ENCODE peak calls at places on chromosomes 2 and 18, in ten cellular contexts. T is ovary; U is upper lobe of right lung; O is right lobe of liver; R is GM23338; Y is OCI-LY7; A is endodermal cell; H is MM.1S; W is effector memory CD4-positive, alpha-beta T cell; M is SJSA1. C is an unnamed sample.

GRCh38 chr2:55779459-55780421 is 86.1 kb upstream of the PNPT1 start:
- DNase-seq in W (no peak), A (no peak), T (no peak), O (no peak), R (no peak), U (no peak), H (peak), M (peak), Y (no peak), C (no peak)

GRCh38 chr2:182165196-182165595 is 179.5 kb downstream of the PPP1R1C start:
- DNase-seq in T (no peak), W (no peak), A (no peak), U (no peak), M (no peak), Y (no peak), H (no peak), O (no peak), R (no peak), C (no peak)

GRCh38 chr2:240881913-240882312 is 13.3 kb downstream of the AGXT start:
- DNase-seq in U (no peak), H (no peak), M (no peak), T (no peak), W (no peak), O (no peak), A (no peak), Y (no peak), R (no peak), C (no peak)

GRCh38 chr18:7617738-7618422 is 50.8 kb downstream of the PTPRM start:
- DNase-seq in M (peak), Y (no peak), R (peak), O (peak), H (no peak), W (no peak), A (no peak), U (no peak), T (peak), C (no peak)

GRCh38 chr2:186496401-186496800 is 10.3 kb downstream of the ZC3H15 start:
- DNase-seq in T (no peak), U (no peak), Y (no peak), R (no peak), W (no peak), A (no peak), H (no peak), O (no peak), M (peak), C (no peak)

GRCh38 chr18:12768622-12769021 is 65.8 kb downstream of the PSMG2 start:
- DNase-seq in R (no peak), M (peak), O (no peak), U (no peak), W (no peak), T (no peak), Y (no peak), H (no peak), A (no peak), C (no peak)

GRCh38 chr2:7972670-7973069 is 709.2 kb upstream of the ID2 start:
- DNase-seq in H (no peak), T (no peak), M (no peak), R (peak), O (no peak), Y (no peak), A (no peak), W (no peak), U (no peak), C (no peak)

GRCh38 chr18:2028986-2029385 is 542.3 kb downstream of the METTL4 start:
- DNase-seq in T (no peak), R (peak), O (no peak), U (no peak), H (no peak), Y (no peak), A (no peak), M (no peak), W (no peak), C (no peak)

GRCh38 chr2:98180456-98180855 is 93.5 kb downstream of the VWA3B start:
- DNase-seq in A (no peak), T (no peak), O (no peak), H (no peak), R (no peak), U (no peak), Y (no peak), M (no peak), W (no peak), C (no peak)

GRCh38 chr2:127043367-127044164 is 63.4 kb downstream of the BIN1 start:
- DNase-seq in M (no peak), R (peak), W (no peak), O (no peak), A (peak), Y (no peak), T (no peak), U (no peak), H (no peak), C (no peak)

GRCh38 chr2:63698825-63699548 is 110.2 kb downstream of the MDH1 start:
- DNase-seq in H (peak), A (peak), M (peak), O (no peak), W (no peak), U (no peak), T (peak), Y (peak), R (peak), C (no peak)

GRCh38 chr2:239630618-239631286 is 229.9 kb upstream of the HDAC4 start:
- DNase-seq in O (no peak), A (no peak), Y (no peak), M (no peak), U (no peak), W (no peak), T (no peak), H (no peak), R (no peak), C (no peak)

GRCh38 chr2:23900927-23901322 is 26.0 kb downstream of the ATAD2B start:
- DNase-seq in A (no peak), U (no peak), T (peak), H (no peak), R (no peak), O (no peak), W (no peak), M (peak), Y (no peak), C (no peak)

GRCh38 chr18:74234326-74235171 is 57.2 kb downstream of the CYB5A start:
- DNase-seq in U (no peak), R (no peak), H (no peak), T (peak), O (no peak), Y (no peak), W (no peak), A (no peak), M (peak), C (no peak)

GRCh38 chr18:50937183-50937582 is 30.7 kb upstream of the ELAC1 start:
- DNase-seq in W (no peak), Y (no peak), M (no peak), T (no peak), O (no peak), H (no peak), R (no peak), U (no peak), A (no peak), C (no peak)

GRCh38 chr2:134177351-134177931 is 76.4 kb upstream of the MGAT5 start:
- DNase-seq in Y (no peak), H (no peak), W (no peak), O (no peak), T (no peak), A (no peak), R (peak), M (no peak), U (no peak), C (no peak)

GRCh38 chr18:21307578-21307977 is 65.5 kb downstream of the GREB1L start:
- DNase-seq in M (no peak), T (no peak), H (no peak), R (no peak), U (no peak), W (no peak), A (no peak), Y (no peak), O (no peak), C (no peak)

GRCh38 chr2:160932960-160933359 is 227.3 kb upstream of the TANK start:
- DNase-seq in H (no peak), T (no peak), M (peak), A (no peak), R (no peak), U (no peak), W (no peak), Y (no peak), O (no peak), C (no peak)

GRCh38 chr18:56089607-56090258 is 501.7 kb upstream of the TCF4 start:
- DNase-seq in A (no peak), W (no peak), Y (no peak), U (no peak), H (no peak), M (no peak), O (no peak), T (no peak), R (no peak), C (no peak)

GRCh38 chr2:167440382-167440781 is 552.1 kb downstream of the XIRP2 start:
- DNase-seq in H (no peak), U (no peak), M (no peak), T (no peak), R (no peak), Y (no peak), A (no peak), O (no peak), W (no peak), C (no peak)

GRCh38 chr2:230706053-230706498 is 6.6 kb upstream of the CAB39 start:
- DNase-seq in W (no peak), H (no peak), Y (no peak), A (peak), O (no peak), T (no peak), M (no peak), U (no peak), R (no peak), C (no peak)

GRCh38 chr2:219498280-219499057 is at the start of gene GMPPA:
- DNase-seq in M (peak), U (peak), R (peak), H (peak), W (peak), Y (peak), T (peak), A (peak), O (peak), C (peak)
- H3K27ac ChIP-seq in M (peak), U (peak), R (no peak), H (peak), W (peak), Y (no peak), T (peak), A (no peak), O (peak), C (peak)

GRCh38 chr18:10296491-10296890 is 157.9 kb upstream of the APCDD1 start:
- DNase-seq in T (no peak), M (no peak), Y (no peak), U (no peak), W (no peak), H (no peak), R (no peak), O (no peak), A (no peak), C (no peak)
- H3K27ac ChIP-seq in T (no peak), M (no peak), Y (no peak), U (no peak), W (no peak), H (no peak), R (no peak), O (no peak), A (no peak), C (no peak)

DNA sequence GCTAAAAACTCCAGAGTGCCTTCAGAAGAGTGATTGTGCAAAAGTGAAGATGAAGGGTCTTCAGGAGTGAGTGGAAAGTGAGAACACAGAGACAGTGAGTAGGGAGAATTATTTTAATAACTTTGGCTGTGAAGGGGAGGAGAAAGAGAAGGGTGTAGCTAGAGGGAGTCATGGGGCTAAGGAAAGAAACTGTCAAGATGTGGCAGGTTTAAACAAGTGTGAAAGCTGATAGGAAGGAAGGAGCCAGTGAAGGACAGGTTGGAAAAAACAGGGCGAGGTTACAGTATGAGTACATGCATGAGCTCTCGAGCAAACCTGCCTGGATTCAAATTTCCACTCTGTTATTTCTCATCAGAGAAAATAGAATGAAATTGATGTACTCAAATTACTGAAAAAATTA is 17.8 kb downstream of the IL1F10 start:
- DNase-seq in O (no peak), M (no peak), W (no peak), H (no peak), A (no peak), R (no peak), Y (no peak), U (no peak), T (no peak), C (no peak)
- H3K27ac ChIP-seq in O (no peak), M (no peak), W (no peak), H (no peak), A (no peak), R (no peak), Y (no peak), U (no peak), T (no peak), C (no peak)

GRCh38 chr18:26540041-26540628 is 8.2 kb downstream of the KCTD1 start:
- DNase-seq in H (no peak), T (no peak), W (no peak), M (no peak), A (no peak), O (no peak), Y (no peak), U (no peak), R (peak), C (no peak)
- H3K27ac ChIP-seq in H (no peak), T (no peak), W (no peak), M (no peak), A (no peak), O (no peak), Y (no peak), U (no peak), R (no peak), C (no peak)

GRCh38 chr18:10052871-10053270 is 139.1 kb downstream of the VAPA start:
- DNase-seq in T (no peak), H (no peak), O (no peak), W (no peak), M (peak), Y (no peak), A (no peak), R (no peak), U (no peak), C (no peak)
- H3K27ac ChIP-seq in T (no peak), H (no peak), O (no peak), W (no peak), M (no peak), Y (no peak), A (no peak), R (no peak), U (no peak), C (peak)

GRCh38 chr2:237763812-237764211 is 34.8 kb upstream of the RBM44 start:
- DNase-seq in U (no peak), T (no peak), R (no peak), M (no peak), W (no peak), A (no peak), O (no peak), Y (no peak), H (no peak), C (no peak)

GRCh38 chr2:237766334-237766733 is 32.2 kb upstream of the RBM44 start:
- DNase-seq in A (no peak), R (no peak), W (no peak), T (no peak), H (no peak), O (no peak), M (no peak), U (no peak), Y (no peak), C (no peak)

GRCh38 chr2:237760506-237761502 is 37.8 kb upstream of the RBM44 start:
- DNase-seq in R (no peak), O (no peak), U (no peak), Y (no peak), A (no peak), T (no peak), M (no peak), H (no peak), W (no peak), C (no peak)

DNA sequence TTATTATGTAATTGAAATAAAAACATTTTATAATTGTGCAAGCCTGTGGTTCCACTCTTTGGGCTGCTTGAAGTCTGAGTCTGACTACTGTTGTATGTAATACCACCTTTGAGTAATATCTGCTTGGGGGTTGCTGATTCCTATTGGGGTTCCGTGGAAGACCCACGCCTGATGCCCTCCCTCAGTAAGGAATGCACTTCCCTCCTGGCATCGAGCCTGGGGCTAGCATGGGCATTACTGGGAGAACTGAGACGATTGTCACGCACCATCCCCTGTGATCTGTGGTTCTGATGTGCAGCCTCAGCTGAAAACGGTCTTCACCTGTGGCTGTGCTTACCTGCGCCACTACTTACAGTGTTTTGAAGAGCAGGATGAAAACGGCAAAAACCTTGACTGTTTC is 32.7 kb upstream of the RBM44 start:
- DNase-seq in T (no peak), M (no peak), H (no peak), A (no peak), U (no peak), R (no peak), O (no peak), Y (no peak), W (no peak), C (no peak)
- H3K27ac ChIP-seq in T (no peak), M (no peak), H (no peak), A (no peak), U (no peak), R (no peak), O (no peak), Y (no peak), W (no peak), C (no peak)

GRCh38 chr2:196184919-196185318 is 13.5 kb upstream of the STK17B start:
- DNase-seq in O (no peak), Y (no peak), A (no peak), T (no peak), M (no peak), U (no peak), H (no peak), W (no peak), R (no peak), C (no peak)
- H3K27ac ChIP-seq in O (no peak), Y (no peak), A (no peak), T (no peak), M (no peak), U (no peak), H (no peak), W (peak), R (no peak), C (no peak)

GRCh38 chr2:165003443-165004130 is 48.3 kb upstream of the SLC38A11 start:
- DNase-seq in M (no peak), W (no peak), A (peak), H (no peak), U (no peak), T (no peak), R (peak), O (no peak), Y (no peak), C (no peak)
- H3K27ac ChIP-seq in M (no peak), W (no peak), A (no peak), H (no peak), U (no peak), T (no peak), R (no peak), O (no peak), Y (no peak), C (no peak)

GRCh38 chr2:236863729-236864126 is 222.0 kb upstream of the COPS8 start:
- DNase-seq in U (no peak), M (no peak), H (no peak), T (no peak), R (no peak), W (no peak), A (peak), O (no peak), Y (no peak), C (no peak)
- H3K27ac ChIP-seq in U (no peak), M (peak), H (no peak), T (no peak), R (no peak), W (no peak), A (no peak), O (no peak), Y (no peak), C (no peak)